ENCODE peak calls at places on chromosomes 11 and 22, in four cellular contexts. N, T, C and O are unnamed samples.

GRCh38 chr11:45847908-45848316 is 637 bp downstream of the CRY2 start:
- DNase-seq in C (peak), N (no peak), T (peak), O (peak)

GRCh38 chr11:13868710-13869403 is 93.7 kb upstream of the SPON1 start:
- DNase-seq in T (peak), C (no peak), N (no peak), O (no peak)

GRCh38 chr11:71502026-71502425 is 25.0 kb upstream of the KRTAP5-7 start:
- DNase-seq in N (no peak), T (no peak), C (no peak), O (no peak)

GRCh38 chr22:20429254-20430100 is 8.1 kb downstream of the SCARF2 start:
- DNase-seq in T (peak), C (no peak), N (no peak), O (peak)

GRCh38 chr22:36232715-36233401 is 6.5 kb downstream of the APOL2 start:
- DNase-seq in T (no peak), N (no peak), C (no peak), O (no peak)

GRCh38 chr22:45101828-45102227 is 61.9 kb upstream of the NUP50 start:
- DNase-seq in T (peak), C (peak), N (no peak), O (peak)

GRCh38 chr11:7672960-7673723 is at the start of gene CYB5R2:
- DNase-seq in C (peak), T (no peak), N (no peak), O (peak)

GRCh38 chr22:19103881-19104821 is 18.1 kb downstream of the DGCR2 start:
- DNase-seq in T (no peak), N (peak), C (peak), O (peak)

GRCh38 chr11:119107538-119108150 is 500 bp downstream of the C2CD2L start:
- DNase-seq in T (no peak), N (no peak), C (peak), O (peak)

GRCh38 chr11:68581439-68581838 is 102.9 kb upstream of the GAL start:
- DNase-seq in C (no peak), N (no peak), T (no peak), O (no peak)

GRCh38 chr11:128599729-128600128 is 12.4 kb upstream of the ETS1 start:
- DNase-seq in T (no peak), C (peak), N (no peak), O (no peak)

GRCh38 chr11:134385774-134386565 is 26.1 kb downstream of the B3GAT1 start:
- DNase-seq in N (no peak), T (no peak), C (no peak), O (no peak)

GRCh38 chr11:61303725-61304124 is 8.6 kb upstream of the VWCE start:
- DNase-seq in N (no peak), T (no peak), C (no peak), O (no peak)

GRCh38 chr11:1235615-1236315 is 12.9 kb downstream of the MUC5B start:
- DNase-seq in T (no peak), N (no peak), C (no peak), O (no peak)

GRCh38 chr11:131696584-131697120 is 326.2 kb downstream of the NTM start:
- DNase-seq in C (no peak), T (no peak), N (no peak), O (no peak)

GRCh38 chr11:44466531-44467179 is 98.8 kb upstream of the CD82 start:
- DNase-seq in N (no peak), T (no peak), C (no peak), O (no peak)